ENCODE peak calls at places on chromosomes 4 and X, in seven cellular contexts. One of them, this sample, is unnamed.

GRCh38 chr4:138049350-138049749 is 192.8 kb downstream of the SLC7A11 start:
- DNase-seq in OCI-LY7: no peak
- DNase-seq in K562: no peak
- DNase-seq in cardiac fibroblast: no peak
- DNase-seq in kidney epithelial cell: no peak
- DNase-seq in A673: peak; percentile 19
- DNase-seq in left ventricle myocardium inferior: no peak
- DNase-seq in this sample: no peak

GRCh38 chrX:10048076-10048475 is 80.9 kb downstream of the CLDN34 start:
- DNase-seq in OCI-LY7: no peak
- DNase-seq in K562: no peak
- DNase-seq in cardiac fibroblast: peak; percentile 41
- DNase-seq in kidney epithelial cell: no peak
- DNase-seq in A673: no peak
- DNase-seq in left ventricle myocardium inferior: no peak
- DNase-seq in this sample: peak; percentile 34

GRCh38 chr4:3239342-3239741 is 9.6 kb upstream of the MSANTD1 start:
- DNase-seq in OCI-LY7: no peak
- DNase-seq in K562: no peak
- DNase-seq in cardiac fibroblast: no peak
- DNase-seq in kidney epithelial cell: no peak
- DNase-seq in A673: no peak
- DNase-seq in left ventricle myocardium inferior: no peak
- DNase-seq in this sample: no peak

GRCh38 chr4:8383451-8384160 is 56.9 kb downstream of the ACOX3 start:
- DNase-seq in OCI-LY7: no peak
- DNase-seq in K562: no peak
- DNase-seq in cardiac fibroblast: peak; percentile 9
- DNase-seq in kidney epithelial cell: no peak
- DNase-seq in A673: no peak
- DNase-seq in left ventricle myocardium inferior: peak; percentile 27
- DNase-seq in this sample: no peak

GRCh38 chr4:144709793-144710525 is 64.0 kb downstream of the HHIP start:
- DNase-seq in OCI-LY7: no peak
- DNase-seq in K562: no peak
- DNase-seq in cardiac fibroblast: peak; percentile 95
- DNase-seq in kidney epithelial cell: peak; percentile 92
- DNase-seq in A673: no peak
- DNase-seq in left ventricle myocardium inferior: no peak
- DNase-seq in this sample: peak; percentile 86

GRCh38 chr4:184320630-184321029 is 103.0 kb upstream of the ENPP6 start:
- DNase-seq in OCI-LY7: no peak
- DNase-seq in K562: no peak
- DNase-seq in cardiac fibroblast: no peak
- DNase-seq in kidney epithelial cell: no peak
- DNase-seq in A673: no peak
- DNase-seq in left ventricle myocardium inferior: no peak
- DNase-seq in this sample: no peak

GRCh38 chr4:112857461-112857860 is 192.0 kb upstream of the ANK2 start:
- DNase-seq in OCI-LY7: no peak
- DNase-seq in K562: no peak
- DNase-seq in cardiac fibroblast: peak; percentile 84
- DNase-seq in kidney epithelial cell: peak; percentile 83
- DNase-seq in A673: peak; percentile 49
- DNase-seq in left ventricle myocardium inferior: no peak
- DNase-seq in this sample: peak; percentile 90

GRCh38 chrX:153414838-153415552 is 3.7 kb downstream of the ZFP92 start:
- DNase-seq in OCI-LY7: no peak
- DNase-seq in K562: no peak
- DNase-seq in cardiac fibroblast: peak; percentile 44
- DNase-seq in kidney epithelial cell: no peak
- DNase-seq in A673: no peak
- DNase-seq in left ventricle myocardium inferior: peak; percentile 27
- DNase-seq in this sample: peak; percentile 2

GRCh38 chr4:37725718-37726117 is 39.5 kb upstream of the RELL1 start:
- DNase-seq in OCI-LY7: no peak
- DNase-seq in K562: no peak
- DNase-seq in cardiac fibroblast: no peak
- DNase-seq in kidney epithelial cell: no peak
- DNase-seq in A673: no peak
- DNase-seq in left ventricle myocardium inferior: no peak
- DNase-seq in this sample: no peak

GRCh38 chrX:69264134-69264533 is 98.9 kb upstream of the PJA1 start:
- DNase-seq in OCI-LY7: no peak
- DNase-seq in K562: no peak
- DNase-seq in cardiac fibroblast: no peak
- DNase-seq in kidney epithelial cell: no peak
- DNase-seq in A673: no peak
- DNase-seq in left ventricle myocardium inferior: no peak
- DNase-seq in this sample: no peak

GRCh38 chrX:72540318-72540717 is 32.3 kb downstream of the HDAC8 start:
- DNase-seq in OCI-LY7: peak; percentile 7
- DNase-seq in K562: peak; percentile 13
- DNase-seq in cardiac fibroblast: peak; percentile 53
- DNase-seq in kidney epithelial cell: no peak
- DNase-seq in A673: peak; percentile 40
- DNase-seq in left ventricle myocardium inferior: no peak
- DNase-seq in this sample: peak; percentile 65

GRCh38 chrX:41352329-41352801 is 18.4 kb downstream of the DDX3X start:
- DNase-seq in OCI-LY7: no peak
- DNase-seq in K562: no peak
- DNase-seq in cardiac fibroblast: no peak
- DNase-seq in kidney epithelial cell: no peak
- DNase-seq in A673: no peak
- DNase-seq in left ventricle myocardium inferior: no peak
- DNase-seq in this sample: no peak

GRCh38 chrX:41922694-41923171 is 621 bp downstream of the CASK start:
- DNase-seq in OCI-LY7: peak; percentile 47
- DNase-seq in K562: peak; percentile 8
- DNase-seq in cardiac fibroblast: peak; percentile 3
- DNase-seq in kidney epithelial cell: no peak
- DNase-seq in A673: peak; percentile 13
- DNase-seq in left ventricle myocardium inferior: peak; percentile 23
- DNase-seq in this sample: peak; percentile 11

GRCh38 chr4:128286474-128287158 is 997 bp downstream of the PGRMC2 start:
- DNase-seq in OCI-LY7: peak; percentile 58
- DNase-seq in K562: peak; percentile 50
- DNase-seq in cardiac fibroblast: peak; percentile 56
- DNase-seq in kidney epithelial cell: no peak
- DNase-seq in A673: peak; percentile 59
- DNase-seq in left ventricle myocardium inferior: no peak
- DNase-seq in this sample: peak; percentile 66

GRCh38 chr4:54575919-54576318 is 81.8 kb upstream of the KIT start:
- DNase-seq in OCI-LY7: no peak
- DNase-seq in K562: no peak
- DNase-seq in cardiac fibroblast: no peak
- DNase-seq in kidney epithelial cell: no peak
- DNase-seq in A673: no peak
- DNase-seq in left ventricle myocardium inferior: no peak
- DNase-seq in this sample: no peak

GRCh38 chr4:160880186-160880585 is 1283.6 kb downstream of the FSTL5 start:
- DNase-seq in OCI-LY7: no peak
- DNase-seq in K562: no peak
- DNase-seq in cardiac fibroblast: no peak
- DNase-seq in kidney epithelial cell: no peak
- DNase-seq in A673: no peak
- DNase-seq in left ventricle myocardium inferior: no peak
- DNase-seq in this sample: no peak

GRCh38 chrX:153865321-153865580 is 20.7 kb downstream of the L1CAM start:
- DNase-seq in OCI-LY7: no peak
- DNase-seq in K562: no peak
- DNase-seq in cardiac fibroblast: no peak
- DNase-seq in kidney epithelial cell: no peak
- DNase-seq in A673: no peak
- DNase-seq in left ventricle myocardium inferior: no peak
- DNase-seq in this sample: no peak

GRCh38 chrX:37380920-37381319 is 31.8 kb downstream of the PRRG1 start:
- DNase-seq in OCI-LY7: no peak
- DNase-seq in K562: peak; percentile 36
- DNase-seq in cardiac fibroblast: peak; percentile 78
- DNase-seq in kidney epithelial cell: peak; percentile 63
- DNase-seq in A673: no peak
- DNase-seq in left ventricle myocardium inferior: no peak
- DNase-seq in this sample: peak; percentile 83

GRCh38 chr4:84451546-84451945 is 47.5 kb downstream of the NKX6-1 start:
- DNase-seq in OCI-LY7: peak; percentile 1
- DNase-seq in K562: no peak
- DNase-seq in cardiac fibroblast: peak; percentile 9
- DNase-seq in kidney epithelial cell: no peak
- DNase-seq in A673: peak; percentile 7
- DNase-seq in left ventricle myocardium inferior: no peak
- DNase-seq in this sample: peak; percentile 5

GRCh38 chr4:83219344-83219990 is 65.1 kb downstream of the COQ2 start:
- DNase-seq in OCI-LY7: peak; percentile 94
- DNase-seq in K562: no peak
- DNase-seq in cardiac fibroblast: no peak
- DNase-seq in kidney epithelial cell: no peak
- DNase-seq in A673: no peak
- DNase-seq in left ventricle myocardium inferior: no peak
- DNase-seq in this sample: peak; percentile 14

GRCh38 chrX:17788439-17788838 is 51.1 kb downstream of the SCML1 start:
- DNase-seq in OCI-LY7: peak; percentile 14
- DNase-seq in K562: peak; percentile 67
- DNase-seq in cardiac fibroblast: peak; percentile 43
- DNase-seq in kidney epithelial cell: peak; percentile 5
- DNase-seq in A673: peak; percentile 61
- DNase-seq in left ventricle myocardium inferior: no peak
- DNase-seq in this sample: peak; percentile 58

DNA sequence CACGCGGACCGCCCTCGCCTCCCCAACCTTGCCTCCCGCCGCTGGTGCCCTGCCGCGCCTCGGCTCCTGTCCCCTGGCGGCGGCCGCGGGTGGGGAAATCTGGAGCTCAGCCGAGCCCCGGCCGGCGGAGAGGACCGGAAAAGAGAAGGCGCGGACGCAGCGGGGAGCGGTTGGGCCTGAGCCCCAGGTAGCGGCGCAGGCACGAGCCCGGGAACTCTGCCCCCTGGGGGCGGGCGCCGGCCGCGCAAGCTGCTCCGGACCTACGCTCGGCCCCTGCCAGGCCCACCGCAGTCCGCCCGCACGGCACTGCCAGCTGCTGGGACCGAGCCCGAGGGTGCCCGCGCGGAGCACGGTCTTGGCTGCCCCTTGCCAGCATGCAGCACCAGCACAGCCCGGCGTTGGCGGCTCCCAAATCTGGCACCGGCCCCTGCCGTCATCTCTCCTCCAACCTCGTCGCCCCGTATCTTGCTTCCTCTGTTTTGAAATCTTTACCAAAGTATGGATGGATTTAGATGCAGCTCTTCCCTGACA is at the start of gene PRSS12:
- DNase-seq in OCI-LY7: no peak
- DNase-seq in K562: peak; percentile 51
- DNase-seq in cardiac fibroblast: peak; percentile 70
- DNase-seq in kidney epithelial cell: peak; percentile 16
- DNase-seq in A673: peak; percentile 85
- DNase-seq in left ventricle myocardium inferior: peak; percentile 48
- DNase-seq in this sample: peak; percentile 69
- TF ChIP-seq CTCF in OCI-LY7: peak; percentile 34
- TF ChIP-seq CTCF in K562: peak; percentile 56
- TF ChIP-seq CTCF in cardiac fibroblast: peak; percentile 55
- TF ChIP-seq CTCF in kidney epithelial cell: peak; percentile 45
- TF ChIP-seq CTCF in A673: peak; percentile 67
- TF ChIP-seq CTCF in left ventricle myocardium inferior: peak; percentile 69
- TF ChIP-seq CTCF in this sample: peak; percentile 73

DNA sequence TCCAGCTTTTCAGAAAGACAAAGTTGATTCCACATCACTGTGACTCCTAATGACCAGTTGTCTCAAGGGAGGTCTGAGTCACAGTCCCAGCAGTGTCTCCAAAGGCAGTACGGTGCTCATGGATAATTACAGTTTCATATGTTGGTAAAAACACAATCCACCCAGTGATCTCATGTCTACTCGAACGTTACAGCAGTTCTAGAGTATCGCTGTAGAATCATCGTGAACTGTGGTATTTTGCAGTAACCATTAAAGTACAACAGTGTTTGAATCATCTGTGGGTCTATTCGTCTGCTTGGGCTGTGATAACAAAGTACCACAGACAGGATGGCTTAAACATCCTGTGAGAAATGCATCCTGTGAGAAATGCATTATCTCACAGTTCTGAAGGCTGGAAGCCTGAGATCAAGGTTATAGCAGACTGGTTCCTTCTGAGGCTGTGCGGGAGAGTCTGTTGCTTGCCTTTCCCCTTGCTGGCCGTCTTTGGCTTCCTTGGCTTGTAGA is 121.1 kb upstream of the SORBS2 start:
- DNase-seq in OCI-LY7: no peak
- DNase-seq in K562: no peak
- DNase-seq in cardiac fibroblast: peak; percentile 98
- DNase-seq in kidney epithelial cell: peak; percentile 38
- DNase-seq in A673: peak; percentile 24
- DNase-seq in left ventricle myocardium inferior: no peak
- DNase-seq in this sample: peak; percentile 70
- H3K4me3 ChIP-seq in OCI-LY7: no peak overlapping the region
- H3K4me3 ChIP-seq in K562: no peak overlapping the region
- H3K4me3 ChIP-seq in cardiac fibroblast: no peak overlapping the region
- H3K4me3 ChIP-seq in kidney epithelial cell: no peak overlapping the region
- H3K4me3 ChIP-seq in A673: no peak overlapping the region
- H3K4me3 ChIP-seq in left ventricle myocardium inferior: no peak overlapping the region
- H3K4me3 ChIP-seq in this sample: peak overlapping the region; percentile 20

DNA sequence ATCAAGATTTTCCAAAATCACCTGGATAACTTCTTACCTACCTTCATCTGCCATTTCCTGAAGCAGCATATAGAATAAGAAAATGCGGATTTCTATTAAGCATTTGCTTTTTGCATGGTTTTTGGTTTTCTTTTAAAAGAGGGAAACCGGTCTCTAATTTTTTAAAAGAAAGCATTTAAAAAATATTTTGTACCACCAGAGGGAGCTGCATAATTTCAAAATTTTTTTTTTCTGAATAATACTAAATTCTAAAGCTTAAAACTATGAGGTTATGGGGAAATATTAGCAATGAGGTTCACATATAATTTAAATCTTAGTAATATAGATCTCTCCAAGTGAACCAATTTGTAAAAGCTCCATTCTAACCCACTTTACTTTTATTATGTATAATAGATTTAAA is 137.7 kb upstream of the TENT5D start:
- DNase-seq in OCI-LY7: no peak
- DNase-seq in K562: no peak
- DNase-seq in cardiac fibroblast: no peak
- DNase-seq in kidney epithelial cell: no peak
- DNase-seq in A673: peak; percentile 1
- DNase-seq in left ventricle myocardium inferior: no peak
- DNase-seq in this sample: peak; percentile 20
- TF ChIP-seq CTCF in OCI-LY7: peak; percentile 64
- TF ChIP-seq CTCF in K562: no peak
- TF ChIP-seq CTCF in cardiac fibroblast: no peak
- TF ChIP-seq CTCF in kidney epithelial cell: no peak
- TF ChIP-seq CTCF in A673: peak; percentile 49
- TF ChIP-seq CTCF in left ventricle myocardium inferior: no peak
- TF ChIP-seq CTCF in this sample: peak; percentile 32

DNA sequence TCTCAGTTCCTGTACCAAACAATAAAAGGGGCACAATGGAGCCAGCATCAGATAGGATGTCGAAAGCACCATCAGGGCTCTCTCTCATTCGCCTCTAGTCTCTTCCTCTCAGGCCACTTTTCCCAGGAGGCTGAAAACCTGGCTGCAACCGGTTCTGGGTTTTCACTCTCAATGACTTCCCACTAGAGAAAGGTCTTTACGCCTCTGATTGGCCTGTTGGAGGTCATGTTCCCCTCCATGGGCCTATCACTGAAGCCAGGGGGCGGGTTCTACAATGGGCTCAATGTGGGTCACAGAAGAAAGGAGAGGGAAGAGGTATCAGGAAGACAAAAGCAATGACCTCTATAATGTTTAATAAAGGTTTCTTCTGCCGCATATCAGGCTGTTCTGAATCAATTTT is 29.3 kb downstream of the ZNF827 start:
- DNase-seq in OCI-LY7: peak; percentile 17
- DNase-seq in K562: peak; percentile 65
- DNase-seq in cardiac fibroblast: peak; percentile 64
- DNase-seq in kidney epithelial cell: no peak
- DNase-seq in A673: peak; percentile 45
- DNase-seq in left ventricle myocardium inferior: peak; percentile 75
- DNase-seq in this sample: peak; percentile 30
- H3K4me3 ChIP-seq in OCI-LY7: no peak overlapping the region
- H3K4me3 ChIP-seq in K562: no peak overlapping the region
- H3K4me3 ChIP-seq in cardiac fibroblast: no peak overlapping the region
- H3K4me3 ChIP-seq in kidney epithelial cell: no peak overlapping the region
- H3K4me3 ChIP-seq in A673: no peak overlapping the region
- H3K4me3 ChIP-seq in left ventricle myocardium inferior: peak overlapping the region; percentile 66
- H3K4me3 ChIP-seq in this sample: no peak overlapping the region